ENCODE peak calls at places on chromosomes 4 and X, in four cellular contexts. I is IMR-90, G is astrocyte of the spinal cord, S is fibroblast of mammary gland. B is an unnamed sample.
A peak's percentile ranks its signal among the peaks of the same experiment; 100 is the strongest.

GRCh38 chr4:24973471-24974251 is 57.1 kb downstream of the LGI2 start:
- DNase-seq in I (peak; percentile 14), G (no peak), S (no peak), B (peak; percentile 4)

GRCh38 chr4:5609265-5610007 is 98.9 kb downstream of the EVC2 start:
- DNase-seq in I (no peak), G (no peak), S (no peak), B (no peak)

GRCh38 chr4:142567199-142567598 is 278.9 kb downstream of the INPP4B start:
- DNase-seq in I (no peak), G (no peak), S (no peak), B (no peak)

GRCh38 chrX:106608016-106608415 is 3.8 kb upstream of the RADX start:
- DNase-seq in I (no peak), G (no peak), S (no peak), B (no peak)

GRCh38 chr4:30718889-30719252 is 1.3 kb upstream of the PCDH7 start:
- DNase-seq in I (peak; percentile 48), G (peak; percentile 50), S (peak; percentile 28), B (peak; percentile 42)

GRCh38 chr4:127406187-127406586 is 226.6 kb upstream of the INTU start:
- DNase-seq in I (no peak), G (no peak), S (no peak), B (no peak)

GRCh38 chr4:168558587-168558986 is 61.7 kb downstream of the PALLD start:
- DNase-seq in I (peak; percentile 60), G (peak; percentile 55), S (peak; percentile 33), B (peak; percentile 83)

GRCh38 chr4:43277003-43277402 is 384.5 kb downstream of the GRXCR1 start:
- DNase-seq in I (peak; percentile 69), G (peak; percentile 66), S (peak; percentile 82), B (peak; percentile 22)

GRCh38 chrX:74286950-74287349 is 17.0 kb upstream of the ZCCHC13 start:
- DNase-seq in I (peak; percentile 85), G (peak; percentile 32), S (peak; percentile 58), B (peak; percentile 31)

GRCh38 chrX:81301877-81302276 is 100.0 kb downstream of the SH3BGRL start:
- DNase-seq in I (peak; percentile 8), G (no peak), S (no peak), B (peak; percentile 11)

GRCh38 chr4:123421227-123421941 is 24.8 kb downstream of the SPRY1 start:
- DNase-seq in I (peak; percentile 74), G (no peak), S (no peak), B (peak; percentile 68)

GRCh38 chrX:125203737-125204578 is 115.7 kb upstream of the TEX13C start:
- DNase-seq in I (no peak), G (peak; percentile 31), S (no peak), B (no peak)

GRCh38 chrX:143632625-143633387 is 3.1 kb downstream of the SLITRK4 start:
- DNase-seq in I (no peak), G (no peak), S (peak; percentile 7), B (peak; percentile 71)

GRCh38 chr4:52173470-52174055 is 122.5 kb downstream of the SPATA18 start:
- DNase-seq in I (no peak), G (no peak), S (peak; percentile 77), B (peak; percentile 35)

GRCh38 chr4:5749568-5749967 is 38.6 kb downstream of the EVC start:
- DNase-seq in I (no peak), G (no peak), S (no peak), B (no peak)

GRCh38 chr4:182489607-182490006 is 246.4 kb downstream of the TENM3 start:
- DNase-seq in I (no peak), G (no peak), S (no peak), B (no peak)

GRCh38 chr4:85825937-85826678 is 351.2 kb downstream of the ARHGAP24 start:
- DNase-seq in I (peak; percentile 58), G (peak; percentile 66), S (peak; percentile 45), B (peak; percentile 45)
- TF ChIP-seq CTCF in I (peak; percentile 21), G (peak; percentile 25), S (no peak), B (peak; percentile 11)

DNA sequence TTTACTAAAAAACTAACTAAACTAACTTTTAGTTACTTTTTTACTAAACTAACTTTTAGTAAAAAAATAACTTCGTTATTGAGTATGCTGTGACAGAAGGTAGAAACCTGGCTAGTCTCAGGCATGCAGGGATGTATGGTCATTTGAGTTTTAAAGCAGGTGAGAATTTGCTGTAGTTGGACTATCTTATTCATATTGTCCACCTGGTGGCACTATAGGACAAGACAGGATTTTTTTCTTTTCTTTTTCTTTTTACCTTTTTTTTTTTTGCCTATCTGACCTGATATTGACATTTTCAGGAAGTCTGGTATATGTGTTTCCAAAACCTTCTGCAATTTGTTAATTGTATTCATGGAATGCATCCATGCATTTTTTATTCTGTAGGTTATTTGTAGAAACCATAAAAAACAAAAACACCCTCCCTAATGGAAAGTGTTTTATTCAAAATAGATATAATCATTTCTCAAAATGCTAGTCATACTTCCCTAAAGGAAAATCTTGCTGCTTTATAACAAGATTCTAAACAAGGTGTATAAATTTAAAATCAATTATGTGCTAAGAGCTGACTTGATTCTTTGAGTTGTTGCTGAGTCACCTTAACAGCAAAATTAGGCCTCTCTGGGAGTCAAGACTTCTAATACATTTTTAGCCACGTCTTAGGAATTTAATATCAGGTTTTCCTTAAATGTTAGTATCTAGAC is 201.2 kb upstream of the GNPDA2 start:
- DNase-seq in I (peak; percentile 14), G (peak; percentile 31), S (peak; percentile 47), B (peak; percentile 54)
- TF ChIP-seq CTCF in I (peak; percentile 50), G (peak; percentile 43), S (peak; percentile 47), B (peak; percentile 49)

DNA sequence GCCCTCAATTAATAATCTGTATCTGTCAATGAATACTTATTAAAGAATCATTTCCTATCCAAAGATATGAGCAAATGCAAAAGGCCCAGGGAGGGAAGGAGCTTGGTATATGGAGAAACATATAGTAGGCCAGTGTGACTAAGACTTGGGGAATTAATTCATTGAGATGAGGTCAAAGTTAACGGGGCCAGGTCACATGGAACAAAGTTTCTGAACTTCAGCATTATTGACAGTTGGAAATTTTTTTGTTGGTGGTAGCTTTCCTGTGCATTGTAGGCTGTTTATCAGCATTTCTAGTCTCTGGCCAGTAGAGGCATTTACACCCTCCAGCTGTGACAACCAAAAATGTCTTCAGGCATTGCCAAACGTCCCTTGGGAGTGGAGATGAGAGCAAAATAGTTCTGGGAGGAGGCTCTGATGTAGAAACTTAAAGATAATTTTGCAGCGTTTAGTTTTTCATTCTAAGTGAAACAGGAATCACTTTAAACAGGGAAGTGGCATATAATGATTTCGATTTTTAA is 202.0 kb downstream of the SLC4A4 start:
- DNase-seq in I (no peak), G (no peak), S (no peak), B (peak; percentile 13)
- TF ChIP-seq CTCF in I (no peak), G (peak; percentile 17), S (no peak), B (peak; percentile 3)

GRCh38 chrX:40078489-40079288 is 19.1 kb downstream of the BCOR start:
- DNase-seq in I (no peak), G (no peak), S (no peak), B (no peak)

GRCh38 chrX:40077906-40078305 is 19.9 kb downstream of the BCOR start:
- DNase-seq in I (no peak), G (no peak), S (no peak), B (no peak)

GRCh38 chrX:40080896-40081678 is 16.7 kb downstream of the BCOR start:
- DNase-seq in I (no peak), G (no peak), S (no peak), B (no peak)

GRCh38 chrX:40081679-40082068 is 16.1 kb downstream of the BCOR start:
- DNase-seq in I (no peak), G (no peak), S (no peak), B (no peak)

DNA sequence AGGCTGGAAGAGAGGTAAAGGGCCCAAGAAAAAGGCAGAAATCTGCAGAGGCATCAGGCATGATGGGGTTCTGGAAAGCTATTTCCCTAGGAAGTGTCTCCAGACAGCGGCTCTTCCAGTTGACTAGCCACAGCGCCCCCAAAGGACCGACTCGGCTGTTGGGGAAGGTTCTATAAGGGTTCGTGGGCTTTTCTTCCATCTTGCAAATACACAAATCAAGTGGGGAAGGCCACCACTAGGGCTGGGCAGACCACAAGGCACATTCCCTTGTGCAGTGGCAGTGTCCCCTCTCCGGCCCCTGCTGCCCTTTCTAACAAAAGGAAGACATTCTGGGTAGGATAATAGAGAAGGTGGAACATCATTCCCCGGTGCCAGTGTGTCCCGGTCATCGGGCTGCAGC is 18.2 kb downstream of the BCOR start:
- DNase-seq in I (no peak), G (no peak), S (no peak), B (no peak)
- TF ChIP-seq CTCF in I (no peak), G (no peak), S (no peak), B (no peak)